ENCODE peak calls at places on chromosomes 7 and 10, in ten cellular contexts. C, A, N, X, B, Z, G, V, F and W are unnamed samples.

GRCh38 chr10:126689461-126689994 is 19.0 kb upstream of the C10orf90 start:
- DNase-seq in C (no peak), A (no peak), N (no peak), X (no peak), B (no peak), Z (no peak), G (no peak), V (no peak), F (no peak), W (no peak)

GRCh38 chr7:30906520-30907240 is 5.0 kb upstream of the AQP1 start:
- DNase-seq in C (no peak), A (no peak), N (no peak), X (no peak), B (no peak), Z (no peak), G (no peak), V (no peak), F (peak), W (no peak)

GRCh38 chr7:37921340-37921805 is 933 bp downstream of the EPDR1 start:
- DNase-seq in C (no peak), A (peak), N (no peak), X (peak), B (no peak), Z (no peak), G (no peak), V (no peak), F (peak), W (no peak)

GRCh38 chr7:20506175-20506574 is 109.3 kb upstream of the ABCB5 start:
- DNase-seq in C (no peak), A (no peak), N (no peak), X (no peak), B (no peak), Z (no peak), G (no peak), V (no peak), F (no peak), W (no peak)

GRCh38 chr7:152341039-152341913 is 94.5 kb downstream of the KMT2C start:
- DNase-seq in C (peak), A (peak), N (no peak), X (peak), B (no peak), Z (no peak), G (no peak), V (no peak), F (peak), W (peak)

GRCh38 chr10:124339951-124340760 is 78.6 kb downstream of the OAT start:
- DNase-seq in C (no peak), A (no peak), N (no peak), X (peak), B (no peak), Z (no peak), G (peak), V (no peak), F (no peak), W (no peak)

GRCh38 chr10:114151486-114151885 is 22.5 kb downstream of the CCDC186 start:
- DNase-seq in C (peak), A (no peak), N (no peak), X (no peak), B (no peak), Z (no peak), G (no peak), V (no peak), F (no peak), W (no peak)

GRCh38 chr10:128178319-128178937 is 52.2 kb upstream of the MKI67 start:
- DNase-seq in C (peak), A (peak), N (no peak), X (no peak), B (no peak), Z (peak), G (no peak), V (no peak), F (peak), W (no peak)

GRCh38 chr10:86944031-86944419 is 13.4 kb downstream of the MMRN2 start:
- DNase-seq in C (no peak), A (no peak), N (no peak), X (no peak), B (no peak), Z (no peak), G (no peak), V (no peak), F (no peak), W (no peak)

GRCh38 chr10:1561731-1562337 is 175.5 kb downstream of the ADARB2 start:
- DNase-seq in C (no peak), A (no peak), N (no peak), X (no peak), B (no peak), Z (no peak), G (peak), V (no peak), F (no peak), W (no peak)

GRCh38 chr10:43236176-43236850 is 30.6 kb downstream of the RASGEF1A start:
- DNase-seq in C (no peak), A (no peak), N (no peak), X (no peak), B (no peak), Z (no peak), G (no peak), V (peak), F (no peak), W (no peak)

GRCh38 chr7:44291066-44291732 is 34.2 kb downstream of the CAMK2B start:
- DNase-seq in C (no peak), A (no peak), N (peak), X (peak), B (peak), Z (no peak), G (peak), V (peak), F (peak), W (no peak)

GRCh38 chr7:1825877-1826741 is 156.0 kb downstream of the ELFN1 start:
- DNase-seq in C (no peak), A (no peak), N (peak), X (peak), B (no peak), Z (no peak), G (peak), V (no peak), F (no peak), W (no peak)

GRCh38 chr7:151509670-151510333 is 9.9 kb downstream of the RHEB start:
- DNase-seq in C (no peak), A (no peak), N (no peak), X (no peak), B (no peak), Z (no peak), G (no peak), V (no peak), F (no peak), W (no peak)

GRCh38 chr7:132399367-132399766 is 176.9 kb downstream of the PLXNA4 start:
- DNase-seq in C (no peak), A (no peak), N (no peak), X (no peak), B (no peak), Z (no peak), G (peak), V (no peak), F (no peak), W (no peak)

GRCh38 chr7:155533120-155533826 is 13.1 kb downstream of the CNPY1 start:
- DNase-seq in C (no peak), A (no peak), N (no peak), X (no peak), B (peak), Z (no peak), G (peak), V (no peak), F (peak), W (no peak)

GRCh38 chr7:90743626-90744025 is 147.5 kb downstream of the CDK14 start:
- DNase-seq in C (no peak), A (no peak), N (no peak), X (no peak), B (no peak), Z (no peak), G (no peak), V (no peak), F (no peak), W (no peak)

GRCh38 chr7:92557808-92558362 is 29.3 kb downstream of the RBM48 start:
- DNase-seq in C (no peak), A (no peak), N (no peak), X (no peak), B (no peak), Z (no peak), G (no peak), V (no peak), F (no peak), W (no peak)
- TF ChIP-seq POLR2AphosphoS5 in C (no peak), A (peak), N (no peak), X (no peak), B (no peak), Z (peak), G (peak), V (no peak), F (no peak), W (no peak)

DNA sequence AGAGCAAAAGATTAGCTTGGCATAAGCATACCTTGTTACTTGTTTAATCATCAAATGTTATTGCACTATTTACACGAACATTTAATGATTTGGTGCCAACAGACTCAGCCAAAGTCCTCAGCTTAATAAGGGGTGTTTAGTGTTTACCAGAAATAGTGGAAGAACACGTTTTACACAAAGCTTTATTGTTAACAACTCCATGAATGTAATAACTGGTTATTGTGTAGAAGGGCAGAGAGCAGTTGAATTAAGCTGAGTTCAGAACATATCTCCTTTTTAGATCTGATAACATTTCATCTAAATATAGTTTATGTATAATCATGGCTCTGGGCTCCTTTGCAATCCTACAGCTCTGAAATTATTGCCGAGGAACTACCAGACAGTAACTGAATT is 99.1 kb downstream of the CABCOCO1 start:
- DNase-seq in C (no peak), A (no peak), N (no peak), X (no peak), B (no peak), Z (no peak), G (no peak), V (no peak), F (no peak), W (peak)
- TF ChIP-seq POLR2AphosphoS5 in C (no peak), A (no peak), N (no peak), X (no peak), B (no peak), Z (no peak), G (no peak), V (no peak), F (no peak), W (peak)

DNA sequence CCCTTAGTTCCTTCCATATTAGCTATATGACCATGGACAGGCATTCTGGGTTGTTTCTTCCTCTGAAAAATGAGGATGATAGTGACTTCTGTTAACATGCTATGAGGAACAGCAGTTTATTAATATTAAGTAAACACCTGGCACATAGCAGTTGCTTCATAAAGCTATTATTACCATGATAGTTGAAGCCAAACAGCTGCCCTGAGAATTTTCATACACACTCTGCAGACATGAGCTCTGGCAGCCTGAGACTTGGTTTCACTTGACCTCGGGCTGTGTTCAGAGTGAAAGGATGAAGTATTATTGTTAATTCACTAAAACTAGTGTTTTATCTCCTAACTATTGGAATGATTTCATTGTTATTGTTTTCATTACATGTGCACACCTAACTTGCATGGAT is 15.2 kb upstream of the IMPDH1 start:
- DNase-seq in C (no peak), A (no peak), N (no peak), X (no peak), B (no peak), Z (no peak), G (no peak), V (no peak), F (no peak), W (no peak)
- TF ChIP-seq POLR2AphosphoS5 in C (no peak), A (no peak), N (no peak), X (no peak), B (no peak), Z (no peak), G (no peak), V (no peak), F (no peak), W (no peak)

GRCh38 chr7:116576350-116577319 is 51.8 kb downstream of the CAV1 start:
- DNase-seq in C (no peak), A (no peak), N (no peak), X (no peak), B (no peak), Z (no peak), G (no peak), V (no peak), F (no peak), W (no peak)
- TF ChIP-seq POLR2AphosphoS5 in C (no peak), A (no peak), N (no peak), X (no peak), B (no peak), Z (no peak), G (no peak), V (no peak), F (peak), W (no peak)

DNA sequence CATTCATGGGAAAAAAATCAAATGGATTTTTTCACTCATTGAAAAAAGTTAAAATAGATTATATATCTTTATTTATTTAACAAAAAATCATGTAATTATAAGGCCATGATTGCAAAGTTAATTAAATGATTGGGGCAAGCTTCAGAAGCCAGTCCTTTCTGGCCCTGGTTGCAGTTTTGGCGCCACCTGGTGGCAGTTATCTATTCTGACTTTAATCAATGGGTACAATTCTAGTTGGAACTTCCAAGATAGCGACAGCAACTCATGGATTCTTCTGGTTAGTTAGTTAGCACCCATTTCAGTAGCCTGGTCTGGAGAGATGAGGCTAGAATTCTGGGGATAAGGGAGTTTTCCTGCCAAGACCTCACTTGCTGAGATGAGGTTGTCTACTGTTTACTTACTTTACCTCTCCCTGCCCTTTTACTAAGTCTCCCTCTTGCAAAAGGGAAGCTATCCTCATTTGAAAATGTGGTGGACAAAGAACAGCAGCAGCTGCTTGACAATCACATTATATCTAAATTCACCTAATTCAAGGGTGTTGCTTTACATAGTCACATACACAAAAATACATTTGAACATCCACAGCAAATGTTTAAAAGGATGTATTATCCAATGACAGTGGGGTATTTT is 42.3 kb downstream of the NOC3L start:
- DNase-seq in C (peak), A (peak), N (peak), X (peak), B (peak), Z (peak), G (peak), V (no peak), F (peak), W (peak)
- TF ChIP-seq POLR2AphosphoS5 in C (no peak), A (no peak), N (no peak), X (no peak), B (no peak), Z (no peak), G (no peak), V (no peak), F (no peak), W (no peak)

DNA sequence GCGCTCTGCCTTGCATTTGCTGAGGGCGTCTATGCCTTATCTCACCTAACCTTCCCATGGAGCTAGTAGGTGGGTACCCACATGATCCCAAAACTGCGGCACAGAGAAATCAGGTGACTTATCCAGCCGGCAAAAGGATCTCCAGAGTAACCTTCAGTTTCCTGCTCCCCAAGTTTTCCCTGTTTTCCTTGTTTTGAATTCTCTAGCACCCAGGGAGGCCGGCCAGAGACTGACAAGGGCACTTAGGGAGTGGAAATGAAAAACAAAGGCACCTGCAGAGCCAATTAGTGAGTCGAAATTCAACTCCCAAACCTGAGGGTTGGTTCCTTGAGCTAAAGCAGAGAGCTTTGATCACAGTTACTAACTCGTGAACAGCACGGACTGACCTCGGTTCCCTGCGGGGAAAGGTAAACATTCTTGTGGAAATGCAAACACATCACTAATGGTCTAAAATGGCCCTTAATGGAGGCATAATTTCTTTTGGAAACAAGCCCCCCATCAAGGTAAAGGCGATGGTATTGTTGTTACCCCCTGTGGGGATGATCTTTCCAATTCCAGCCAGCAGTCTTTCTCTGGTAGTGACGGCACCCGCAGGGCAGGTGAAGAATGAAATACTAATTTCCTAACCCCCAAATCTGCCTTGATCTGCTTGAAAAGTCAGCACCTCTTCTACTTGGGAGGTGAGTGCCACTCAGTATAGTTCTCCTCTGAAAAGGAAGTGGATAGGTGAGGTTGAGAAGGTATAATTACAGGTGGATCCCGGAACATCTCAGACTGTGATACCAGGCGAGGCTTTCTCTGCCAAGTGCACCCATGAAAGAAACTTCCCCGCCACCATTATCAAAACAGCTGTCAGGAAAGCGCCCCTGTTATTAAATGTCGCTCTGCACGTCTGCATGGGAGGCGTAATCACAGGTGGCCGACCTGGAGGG is 365.6 kb upstream of the AUTS2 start:
- DNase-seq in C (no peak), A (no peak), N (no peak), X (no peak), B (no peak), Z (peak), G (no peak), V (no peak), F (no peak), W (no peak)
- TF ChIP-seq POLR2AphosphoS5 in C (no peak), A (no peak), N (no peak), X (no peak), B (no peak), Z (no peak), G (no peak), V (no peak), F (no peak), W (no peak)

DNA sequence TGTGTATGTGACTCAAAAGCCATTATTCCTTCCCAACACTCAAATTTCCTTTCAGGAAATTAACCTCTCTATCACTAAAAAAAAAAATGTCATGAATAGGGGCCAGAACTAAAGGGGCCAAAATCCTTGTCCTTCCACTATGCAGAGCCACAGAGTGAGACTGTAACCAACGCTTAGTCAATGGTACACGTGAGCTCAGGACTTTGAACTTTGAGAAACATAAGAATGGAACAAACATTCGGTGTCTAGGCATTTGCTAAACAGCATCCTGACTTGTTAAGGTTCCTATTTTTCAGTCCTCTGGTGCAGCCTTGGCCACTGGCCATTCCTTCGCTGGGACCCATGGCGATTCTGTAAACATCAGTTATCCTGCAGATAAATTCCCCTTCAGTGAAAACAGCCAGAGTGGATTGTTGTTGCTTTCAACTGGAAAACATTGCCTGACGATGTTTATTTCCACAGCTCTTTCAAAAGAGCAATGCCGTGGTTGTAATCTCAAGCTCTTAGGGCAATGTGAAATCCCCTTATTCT is 266.8 kb downstream of the SORCS1 start:
- DNase-seq in C (no peak), A (no peak), N (no peak), X (no peak), B (no peak), Z (no peak), G (no peak), V (no peak), F (no peak), W (no peak)
- TF ChIP-seq POLR2AphosphoS5 in C (no peak), A (no peak), N (no peak), X (no peak), B (no peak), Z (no peak), G (no peak), V (no peak), F (no peak), W (no peak)

GRCh38 chr10:95391570-95392249 is 100.9 kb upstream of the PDLIM1 start:
- DNase-seq in C (no peak), A (peak), N (no peak), X (no peak), B (no peak), Z (no peak), G (no peak), V (no peak), F (no peak), W (no peak)
- TF ChIP-seq POLR2AphosphoS5 in C (no peak), A (no peak), N (no peak), X (no peak), B (no peak), Z (no peak), G (no peak), V (no peak), F (no peak), W (no peak)

DNA sequence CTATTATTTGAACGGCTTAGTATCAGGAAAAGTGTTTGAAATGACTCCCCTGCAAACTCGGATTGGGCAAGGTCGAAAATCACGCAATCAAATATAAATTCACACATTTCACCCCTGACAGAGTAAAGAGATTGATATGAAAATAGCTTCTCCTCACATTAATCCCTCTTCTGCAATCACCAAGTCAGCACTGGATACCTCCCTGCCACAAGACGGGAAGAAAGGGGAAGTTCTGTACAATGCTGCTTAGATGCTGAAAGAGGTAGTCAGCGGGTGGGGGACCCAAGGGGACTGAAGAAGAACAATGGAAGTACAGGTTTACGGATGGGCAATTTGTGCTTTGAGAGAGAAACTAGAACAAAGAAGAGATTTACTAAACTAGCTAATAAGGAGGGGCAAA is 72.0 kb upstream of the ANK3 start:
- DNase-seq in C (no peak), A (no peak), N (no peak), X (no peak), B (no peak), Z (no peak), G (no peak), V (no peak), F (no peak), W (no peak)
- TF ChIP-seq POLR2AphosphoS5 in C (no peak), A (no peak), N (no peak), X (no peak), B (no peak), Z (no peak), G (no peak), V (no peak), F (no peak), W (no peak)